ENCODE peak calls at places on chromosomes 4 and X, in six cellular contexts. One of them, this sample, is unnamed.

GRCh38 chr4:100165809-100166208 is 24.5 kb downstream of the DDIT4L start:
- DNase-seq in astrocyte of the cerebellum: peak; percentile 37
- DNase-seq in GM13976: no peak
- DNase-seq in endothelial cell: no peak
- DNase-seq in spleen: no peak
- DNase-seq in epithelial cell of esophagus: no peak
- DNase-seq in this sample: no peak

GRCh38 chr4:86891785-86892638 is at the start of gene C4orf36:
- DNase-seq in astrocyte of the cerebellum: no peak
- DNase-seq in GM13976: peak; percentile 69
- DNase-seq in endothelial cell: peak; percentile 56
- DNase-seq in spleen: peak; percentile 82
- DNase-seq in epithelial cell of esophagus: peak; percentile 98
- DNase-seq in this sample: peak; percentile 61

GRCh38 chr4:72604324-72604723 is 35.3 kb upstream of the ADAMTS3 start:
- DNase-seq in astrocyte of the cerebellum: peak; percentile 9
- DNase-seq in GM13976: no peak
- DNase-seq in endothelial cell: no peak
- DNase-seq in spleen: no peak
- DNase-seq in epithelial cell of esophagus: peak; percentile 79
- DNase-seq in this sample: no peak

GRCh38 chrX:118208476-118208875 is 91.9 kb upstream of the KLHL13 start:
- DNase-seq in astrocyte of the cerebellum: no peak
- DNase-seq in GM13976: no peak
- DNase-seq in endothelial cell: no peak
- DNase-seq in spleen: no peak
- DNase-seq in epithelial cell of esophagus: no peak
- DNase-seq in this sample: no peak

GRCh38 chrX:45851434-45851991 is 650.8 kb upstream of the DIPK2B start:
- DNase-seq in astrocyte of the cerebellum: no peak
- DNase-seq in GM13976: peak; percentile 9
- DNase-seq in endothelial cell: peak; percentile 28
- DNase-seq in spleen: peak; percentile 80
- DNase-seq in epithelial cell of esophagus: peak; percentile 86
- DNase-seq in this sample: peak; percentile 14

GRCh38 chrX:96372313-96373046 is 312.2 kb upstream of the DIAPH2 start:
- DNase-seq in astrocyte of the cerebellum: peak; percentile 23
- DNase-seq in GM13976: peak; percentile 17
- DNase-seq in endothelial cell: peak; percentile 15
- DNase-seq in spleen: no peak
- DNase-seq in epithelial cell of esophagus: peak; percentile 45
- DNase-seq in this sample: peak; percentile 4

GRCh38 chr4:87492617-87493016 is 36.6 kb downstream of the SPARCL1 start:
- DNase-seq in astrocyte of the cerebellum: no peak
- DNase-seq in GM13976: no peak
- DNase-seq in endothelial cell: no peak
- DNase-seq in spleen: no peak
- DNase-seq in epithelial cell of esophagus: no peak
- DNase-seq in this sample: no peak

GRCh38 chrX:39975094-39975865 is 122.5 kb downstream of the BCOR start:
- DNase-seq in astrocyte of the cerebellum: no peak
- DNase-seq in GM13976: no peak
- DNase-seq in endothelial cell: no peak
- DNase-seq in spleen: no peak
- DNase-seq in epithelial cell of esophagus: peak; percentile 74
- DNase-seq in this sample: no peak

GRCh38 chr4:1084796-1085403 is 28.5 kb downstream of the RNF212 start:
- DNase-seq in astrocyte of the cerebellum: no peak
- DNase-seq in GM13976: no peak
- DNase-seq in endothelial cell: no peak
- DNase-seq in spleen: no peak
- DNase-seq in epithelial cell of esophagus: no peak
- DNase-seq in this sample: no peak

GRCh38 chr4:112897548-112897947 is 151.9 kb upstream of the ANK2 start:
- DNase-seq in astrocyte of the cerebellum: no peak
- DNase-seq in GM13976: no peak
- DNase-seq in endothelial cell: no peak
- DNase-seq in spleen: no peak
- DNase-seq in epithelial cell of esophagus: no peak
- DNase-seq in this sample: no peak

GRCh38 chr4:71367546-71367945 is 28.7 kb downstream of the SLC4A4 start:
- DNase-seq in astrocyte of the cerebellum: no peak
- DNase-seq in GM13976: no peak
- DNase-seq in endothelial cell: no peak
- DNase-seq in spleen: no peak
- DNase-seq in epithelial cell of esophagus: no peak
- DNase-seq in this sample: no peak

GRCh38 chr4:100340534-100341364 is 150.5 kb upstream of the DDIT4L start:
- DNase-seq in astrocyte of the cerebellum: no peak
- DNase-seq in GM13976: no peak
- DNase-seq in endothelial cell: no peak
- DNase-seq in spleen: no peak
- DNase-seq in epithelial cell of esophagus: no peak
- DNase-seq in this sample: no peak

GRCh38 chr4:16626945-16627344 is 271.5 kb downstream of the LDB2 start:
- DNase-seq in astrocyte of the cerebellum: peak; percentile 70
- DNase-seq in GM13976: no peak
- DNase-seq in endothelial cell: no peak
- DNase-seq in spleen: no peak
- DNase-seq in epithelial cell of esophagus: peak; percentile 63
- DNase-seq in this sample: no peak

GRCh38 chrX:22325091-22325490 is 52.4 kb downstream of the CBLL2 start:
- DNase-seq in astrocyte of the cerebellum: no peak
- DNase-seq in GM13976: no peak
- DNase-seq in endothelial cell: no peak
- DNase-seq in spleen: no peak
- DNase-seq in epithelial cell of esophagus: no peak
- DNase-seq in this sample: no peak

GRCh38 chrX:71106427-71106826 is at the start of gene CXorf65:
- DNase-seq in astrocyte of the cerebellum: no peak
- DNase-seq in GM13976: no peak
- DNase-seq in endothelial cell: no peak
- DNase-seq in spleen: peak; percentile 22
- DNase-seq in epithelial cell of esophagus: no peak
- DNase-seq in this sample: no peak

GRCh38 chr4:89482248-89482647 is 174.6 kb upstream of the GPRIN3 start:
- DNase-seq in astrocyte of the cerebellum: no peak
- DNase-seq in GM13976: peak; percentile 41
- DNase-seq in endothelial cell: no peak
- DNase-seq in spleen: no peak
- DNase-seq in epithelial cell of esophagus: peak; percentile 54
- DNase-seq in this sample: peak; percentile 34

GRCh38 chrX:30812326-30812725 is 76.7 kb downstream of the TAB3 start:
- DNase-seq in astrocyte of the cerebellum: no peak
- DNase-seq in GM13976: no peak
- DNase-seq in endothelial cell: no peak
- DNase-seq in spleen: no peak
- DNase-seq in epithelial cell of esophagus: no peak
- DNase-seq in this sample: no peak

GRCh38 chr4:155481150-155481549 is 104.4 kb upstream of the MAP9 start:
- DNase-seq in astrocyte of the cerebellum: no peak
- DNase-seq in GM13976: no peak
- DNase-seq in endothelial cell: no peak
- DNase-seq in spleen: no peak
- DNase-seq in epithelial cell of esophagus: no peak
- DNase-seq in this sample: no peak

GRCh38 chrX:46257451-46257879 is 287.8 kb downstream of the ZNF674 start:
- DNase-seq in astrocyte of the cerebellum: no peak
- DNase-seq in GM13976: no peak
- DNase-seq in endothelial cell: no peak
- DNase-seq in spleen: no peak
- DNase-seq in epithelial cell of esophagus: peak; percentile 53
- DNase-seq in this sample: no peak

GRCh38 chr4:72887152-72887551 is 182.4 kb downstream of the COX18 start:
- DNase-seq in astrocyte of the cerebellum: no peak
- DNase-seq in GM13976: no peak
- DNase-seq in endothelial cell: no peak
- DNase-seq in spleen: no peak
- DNase-seq in epithelial cell of esophagus: no peak
- DNase-seq in this sample: no peak

GRCh38 chr4:38082424-38083374 is 122.5 kb downstream of the PTTG2 start:
- DNase-seq in astrocyte of the cerebellum: no peak
- DNase-seq in GM13976: no peak
- DNase-seq in endothelial cell: no peak
- DNase-seq in spleen: no peak
- DNase-seq in epithelial cell of esophagus: no peak
- DNase-seq in this sample: no peak

GRCh38 chr4:648579-649292 is 23.4 kb downstream of the PDE6B start:
- DNase-seq in astrocyte of the cerebellum: no peak
- DNase-seq in GM13976: no peak
- DNase-seq in endothelial cell: no peak
- DNase-seq in spleen: peak; percentile 53
- DNase-seq in epithelial cell of esophagus: no peak
- DNase-seq in this sample: no peak

GRCh38 chr4:45985038-45985437 is 138.8 kb downstream of the GABRG1 start:
- DNase-seq in astrocyte of the cerebellum: no peak
- DNase-seq in GM13976: no peak
- DNase-seq in endothelial cell: no peak
- DNase-seq in spleen: no peak
- DNase-seq in epithelial cell of esophagus: no peak
- DNase-seq in this sample: no peak

GRCh38 chr4:39497909-39498723 is 29.1 kb downstream of the UGDH start:
- DNase-seq in astrocyte of the cerebellum: no peak
- DNase-seq in GM13976: no peak
- DNase-seq in endothelial cell: no peak
- DNase-seq in spleen: no peak
- DNase-seq in epithelial cell of esophagus: no peak
- DNase-seq in this sample: no peak

GRCh38 chr4:74583066-74583700 is 138.2 kb downstream of the AREG start:
- DNase-seq in astrocyte of the cerebellum: peak; percentile 6
- DNase-seq in GM13976: no peak
- DNase-seq in endothelial cell: no peak
- DNase-seq in spleen: no peak
- DNase-seq in epithelial cell of esophagus: peak; percentile 35
- DNase-seq in this sample: no peak

GRCh38 chr4:1407657-1408333 is 1.6 kb upstream of the NKX1-1 start:
- DNase-seq in astrocyte of the cerebellum: no peak
- DNase-seq in GM13976: no peak
- DNase-seq in endothelial cell: no peak
- DNase-seq in spleen: no peak
- DNase-seq in epithelial cell of esophagus: no peak
- DNase-seq in this sample: peak; percentile 24

GRCh38 chr4:94819779-94820178 is 62.0 kb downstream of the BMPR1B start:
- DNase-seq in astrocyte of the cerebellum: no peak
- DNase-seq in GM13976: no peak
- DNase-seq in endothelial cell: no peak
- DNase-seq in spleen: no peak
- DNase-seq in epithelial cell of esophagus: no peak
- DNase-seq in this sample: no peak

GRCh38 chr4:44235897-44236296 is 212.7 kb downstream of the KCTD8 start:
- DNase-seq in astrocyte of the cerebellum: no peak
- DNase-seq in GM13976: no peak
- DNase-seq in endothelial cell: no peak
- DNase-seq in spleen: no peak
- DNase-seq in epithelial cell of esophagus: no peak
- DNase-seq in this sample: no peak

GRCh38 chr4:105858466-105859040 is 36.7 kb upstream of the NPNT start:
- DNase-seq in astrocyte of the cerebellum: no peak
- DNase-seq in GM13976: no peak
- DNase-seq in endothelial cell: no peak
- DNase-seq in spleen: no peak
- DNase-seq in epithelial cell of esophagus: no peak
- DNase-seq in this sample: no peak

GRCh38 chr4:151358266-151358665 is 32.9 kb upstream of the SH3D19 start:
- DNase-seq in astrocyte of the cerebellum: no peak
- DNase-seq in GM13976: no peak
- DNase-seq in endothelial cell: no peak
- DNase-seq in spleen: no peak
- DNase-seq in epithelial cell of esophagus: peak; percentile 6
- DNase-seq in this sample: no peak

DNA sequence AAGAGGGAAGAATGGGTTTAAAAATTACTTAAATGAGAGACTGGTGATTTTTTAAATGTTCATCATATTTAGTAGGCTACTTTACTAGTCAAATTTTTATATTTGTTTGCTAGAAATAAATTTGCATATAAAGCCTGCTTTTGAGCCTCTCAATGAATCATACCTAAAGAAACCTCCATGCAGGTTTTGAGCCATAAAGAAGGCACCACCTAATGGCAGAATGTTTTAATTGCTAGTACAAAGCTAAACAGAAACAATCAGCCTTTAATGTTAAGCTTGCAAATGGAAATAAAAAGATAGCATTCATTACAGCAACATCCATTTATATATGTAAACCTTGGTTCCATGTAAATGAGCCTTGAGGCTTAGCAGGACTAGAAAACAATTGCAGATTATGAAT is 989.7 kb downstream of the CCSER1 start:
- DNase-seq in astrocyte of the cerebellum: peak; percentile 6
- DNase-seq in GM13976: peak; percentile 6
- DNase-seq in endothelial cell: no peak
- DNase-seq in spleen: no peak
- DNase-seq in epithelial cell of esophagus: peak; percentile 58
- DNase-seq in this sample: no peak
- TF ChIP-seq CTCF in astrocyte of the cerebellum: peak; percentile 45
- TF ChIP-seq CTCF in GM13976: no peak
- TF ChIP-seq CTCF in endothelial cell: peak; percentile 22
- TF ChIP-seq CTCF in spleen: no peak
- TF ChIP-seq CTCF in epithelial cell of esophagus: peak; percentile 60
- TF ChIP-seq CTCF in this sample: no peak

GRCh38 chr4:156593464-156593863 is 378.1 kb downstream of the PDGFC start:
- DNase-seq in astrocyte of the cerebellum: no peak
- DNase-seq in GM13976: no peak
- DNase-seq in endothelial cell: no peak
- DNase-seq in spleen: no peak
- DNase-seq in epithelial cell of esophagus: no peak
- DNase-seq in this sample: no peak
- TF ChIP-seq CTCF in astrocyte of the cerebellum: no peak
- TF ChIP-seq CTCF in GM13976: no peak
- TF ChIP-seq CTCF in endothelial cell: no peak
- TF ChIP-seq CTCF in spleen: no peak
- TF ChIP-seq CTCF in epithelial cell of esophagus: no peak
- TF ChIP-seq CTCF in this sample: no peak

GRCh38 chr4:23332266-23332665 is 557.6 kb downstream of the PPARGC1A start:
- DNase-seq in astrocyte of the cerebellum: peak; percentile 59
- DNase-seq in GM13976: no peak
- DNase-seq in endothelial cell: no peak
- DNase-seq in spleen: no peak
- DNase-seq in epithelial cell of esophagus: no peak
- DNase-seq in this sample: no peak

GRCh38 chr4:23333556-23333945 is 556.3 kb downstream of the PPARGC1A start:
- DNase-seq in astrocyte of the cerebellum: peak; percentile 79
- DNase-seq in GM13976: no peak
- DNase-seq in endothelial cell: no peak
- DNase-seq in spleen: no peak
- DNase-seq in epithelial cell of esophagus: peak; percentile 70
- DNase-seq in this sample: no peak

GRCh38 chr4:23337292-23337691 is 552.6 kb downstream of the PPARGC1A start:
- DNase-seq in astrocyte of the cerebellum: no peak
- DNase-seq in GM13976: no peak
- DNase-seq in endothelial cell: no peak
- DNase-seq in spleen: no peak
- DNase-seq in epithelial cell of esophagus: no peak
- DNase-seq in this sample: no peak

GRCh38 chr4:23333946-23334878 is 555.6 kb downstream of the PPARGC1A start:
- DNase-seq in astrocyte of the cerebellum: peak; percentile 95
- DNase-seq in GM13976: no peak
- DNase-seq in endothelial cell: no peak
- DNase-seq in spleen: no peak
- DNase-seq in epithelial cell of esophagus: peak; percentile 86
- DNase-seq in this sample: peak; percentile 31
- TF ChIP-seq CTCF in astrocyte of the cerebellum: peak; percentile 30
- TF ChIP-seq CTCF in GM13976: no peak
- TF ChIP-seq CTCF in endothelial cell: no peak
- TF ChIP-seq CTCF in spleen: no peak
- TF ChIP-seq CTCF in epithelial cell of esophagus: peak; percentile 15
- TF ChIP-seq CTCF in this sample: no peak

GRCh38 chr4:185892165-185892564 is 80.2 kb upstream of the SORBS2 start:
- DNase-seq in astrocyte of the cerebellum: no peak
- DNase-seq in GM13976: no peak
- DNase-seq in endothelial cell: no peak
- DNase-seq in spleen: no peak
- DNase-seq in epithelial cell of esophagus: no peak
- DNase-seq in this sample: no peak
- TF ChIP-seq CTCF in astrocyte of the cerebellum: no peak
- TF ChIP-seq CTCF in GM13976: no peak
- TF ChIP-seq CTCF in endothelial cell: no peak
- TF ChIP-seq CTCF in spleen: no peak
- TF ChIP-seq CTCF in epithelial cell of esophagus: no peak
- TF ChIP-seq CTCF in this sample: no peak

This sample was measured in GM20000.